ENCODE peak calls at places on chromosomes 12 and 14, in seven cellular contexts. O is GM12878, T is ovary, J is HepG2, H is stomach, V is sigmoid colon, F is K562. I is an unnamed sample. For H3K36me3, the result is how much of the 10 kb centered on the place peaks cover.

GRCh38 chr12:22641353-22642053 is 16.5 kb downstream of the ETNK1 start:
- DNase-seq in O (no peak), T (no peak), J (no peak), H (no peak), V (no peak), F (no peak), I (no peak)

GRCh38 chr12:95859344-95859816 is 628 bp downstream of the SNRPF start:
- DNase-seq in O (no peak), T (no peak), J (peak), H (no peak), V (no peak), F (peak), I (no peak)

GRCh38 chr14:104248203-104249055 is 110.0 kb downstream of the KIF26A start:
- DNase-seq in O (no peak), T (no peak), J (no peak), H (peak), V (no peak), F (no peak), I (no peak)

GRCh38 chr12:49233842-49234526 is 30.9 kb upstream of the TUBA1C start:
- DNase-seq in O (peak), T (no peak), J (no peak), H (peak), V (peak), F (peak), I (no peak)

GRCh38 chr12:13095266-13095995 is 8.0 kb downstream of the GSG1 start:
- DNase-seq in O (no peak), T (no peak), J (no peak), H (no peak), V (no peak), F (no peak), I (no peak)

GRCh38 chr14:53509845-53510244 is 356.7 kb upstream of the DDHD1 start:
- DNase-seq in O (no peak), T (peak), J (no peak), H (no peak), V (peak), F (no peak), I (no peak)

GRCh38 chr12:8987163-8987562 is 2.2 kb upstream of the KLRG1 start:
- DNase-seq in O (no peak), T (no peak), J (no peak), H (no peak), V (no peak), F (no peak), I (no peak)

GRCh38 chr12:111363578-111363977 is 5.3 kb downstream of the PHETA1 start:
- DNase-seq in O (no peak), T (no peak), J (no peak), H (no peak), V (no peak), F (no peak), I (no peak)

GRCh38 chr12:49622501-49623141 is 740 bp upstream of the PRPF40B start:
- DNase-seq in O (peak), T (no peak), J (no peak), H (peak), V (no peak), F (peak), I (no peak)

GRCh38 chr12:67582238-67582834 is 66.2 kb upstream of the DYRK2 start:
- DNase-seq in O (no peak), T (no peak), J (no peak), H (no peak), V (no peak), F (no peak), I (no peak)

GRCh38 chr12:52951640-52952039 is 2.7 kb downstream of the KRT18 start:
- DNase-seq in O (no peak), T (no peak), J (no peak), H (no peak), V (no peak), F (no peak), I (no peak)

GRCh38 chr12:26369588-26369987 is 174.2 kb downstream of the SSPN start:
- DNase-seq in O (no peak), T (no peak), J (no peak), H (no peak), V (no peak), F (peak), I (no peak)

GRCh38 chr12:78970041-78970440 is 105.5 kb downstream of the SYT1 start:
- DNase-seq in O (no peak), T (no peak), J (no peak), H (no peak), V (no peak), F (no peak), I (no peak)

GRCh38 chr12:119363037-119363436 is 28.5 kb downstream of the CCDC60 start:
- DNase-seq in O (no peak), T (no peak), J (no peak), H (no peak), V (no peak), F (no peak), I (no peak)

GRCh38 chr12:38666425-38666824 is 239.0 kb downstream of the CPNE8 start:
- DNase-seq in O (no peak), T (no peak), J (no peak), H (no peak), V (no peak), F (no peak), I (no peak)

GRCh38 chr12:19220861-19221466 is 91.4 kb downstream of the PLEKHA5 start:
- DNase-seq in O (no peak), T (no peak), J (no peak), H (no peak), V (no peak), F (no peak), I (no peak)

GRCh38 chr14:72657214-72657921 is 236.5 kb downstream of the DPF3 start:
- DNase-seq in O (no peak), T (no peak), J (no peak), H (no peak), V (no peak), F (no peak), I (no peak)

GRCh38 chr12:10554228-10554970 is 48.7 kb downstream of the EIF2S3B start:
- DNase-seq in O (no peak), T (no peak), J (no peak), H (no peak), V (no peak), F (no peak), I (no peak)

GRCh38 chr12:33588082-33588712 is 148.6 kb upstream of the SYT10 start:
- DNase-seq in O (no peak), T (no peak), J (no peak), H (no peak), V (no peak), F (peak), I (no peak)

GRCh38 chr14:103512701-103513611 is 9.7 kb downstream of the CKB start:
- DNase-seq in O (no peak), T (no peak), J (no peak), H (peak), V (peak), F (no peak), I (no peak)

GRCh38 chr14:101721951-101722661 is 39.4 kb upstream of the PPP2R5C start:
- DNase-seq in O (no peak), T (no peak), J (peak), H (peak), V (no peak), F (no peak), I (peak)

GRCh38 chr14:53260928-53261327 is 107.8 kb upstream of the DDHD1 start:
- DNase-seq in O (no peak), T (no peak), J (no peak), H (no peak), V (no peak), F (no peak), I (no peak)

GRCh38 chr12:89373772-89374572 is 21.7 kb upstream of the DUSP6 start:
- DNase-seq in O (no peak), T (no peak), J (no peak), H (no peak), V (peak), F (no peak), I (no peak)

GRCh38 chr14:24064091-24064795 is 7.1 kb upstream of the CPNE6 start:
- DNase-seq in O (no peak), T (no peak), J (no peak), H (no peak), V (no peak), F (no peak), I (no peak)

GRCh38 chr12:71780207-71780822 is 25.7 kb downstream of the RAB21 start:
- DNase-seq in O (no peak), T (no peak), J (peak), H (peak), V (no peak), F (peak), I (no peak)

GRCh38 chr12:105451211-105451610 is 120.7 kb downstream of the C12orf75 start:
- DNase-seq in O (no peak), T (no peak), J (no peak), H (no peak), V (no peak), F (no peak), I (no peak)
- H3K36me3 ChIP-seq in O (under half), T (under half), J (under half), H (under half), V (under half), F (under half), I (under half)

DNA sequence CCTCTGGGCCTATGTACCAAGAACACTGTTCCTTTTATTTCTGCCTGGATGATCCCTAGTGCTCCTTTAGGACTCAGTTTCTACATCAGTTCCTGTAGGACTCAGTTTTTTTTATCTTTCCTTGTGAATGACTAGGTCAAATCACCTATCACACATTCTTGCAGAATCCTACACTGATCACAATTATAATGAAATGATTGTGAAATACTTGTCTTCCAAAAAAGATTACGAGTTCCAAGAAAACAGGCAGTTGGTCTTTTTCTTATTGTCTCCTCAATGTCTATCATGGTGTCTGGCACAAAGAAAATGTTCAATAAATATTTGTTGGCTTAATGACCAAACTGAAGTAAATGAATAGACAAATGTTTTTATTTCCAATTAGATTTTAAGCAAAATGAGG is 95.5 kb upstream of the GARIN6 start:
- DNase-seq in O (no peak), T (no peak), J (no peak), H (no peak), V (no peak), F (no peak), I (no peak)
- TF ChIP-seq EP300 in O (no peak), T (no peak), J (no peak), H (no peak), V (no peak), F (no peak), I (no peak)

GRCh38 chr14:92680781-92681650 is 67.4 kb downstream of the LGMN start:
- DNase-seq in O (no peak), T (peak), J (peak), H (peak), V (peak), F (peak), I (no peak)
- H3K36me3 ChIP-seq in O (under half), T (under half), J (under half), H (half or more), V (under half), F (under half), I (half or more)

GRCh38 chr12:82912406-82912805 is 225.7 kb downstream of the TMTC2 start:
- DNase-seq in O (no peak), T (no peak), J (no peak), H (no peak), V (no peak), F (no peak), I (no peak)
- TF ChIP-seq EP300 in O (no peak), T (no peak), J (no peak), H (no peak), V (no peak), F (no peak), I (no peak)

GRCh38 chr14:71049435-71050147 is 142.3 kb downstream of the PCNX1 start:
- DNase-seq in O (no peak), T (no peak), J (no peak), H (no peak), V (no peak), F (no peak), I (no peak)

GRCh38 chr14:71050227-71050823 is 143.1 kb downstream of the PCNX1 start:
- DNase-seq in O (no peak), T (no peak), J (no peak), H (no peak), V (no peak), F (peak), I (no peak)

GRCh38 chr14:71048393-71048792 is 141.1 kb downstream of the PCNX1 start:
- DNase-seq in O (no peak), T (no peak), J (no peak), H (no peak), V (no peak), F (no peak), I (no peak)
- H3K36me3 ChIP-seq in O (under half), T (under half), J (under half), H (half or more), V (under half), F (under half), I (under half)

DNA sequence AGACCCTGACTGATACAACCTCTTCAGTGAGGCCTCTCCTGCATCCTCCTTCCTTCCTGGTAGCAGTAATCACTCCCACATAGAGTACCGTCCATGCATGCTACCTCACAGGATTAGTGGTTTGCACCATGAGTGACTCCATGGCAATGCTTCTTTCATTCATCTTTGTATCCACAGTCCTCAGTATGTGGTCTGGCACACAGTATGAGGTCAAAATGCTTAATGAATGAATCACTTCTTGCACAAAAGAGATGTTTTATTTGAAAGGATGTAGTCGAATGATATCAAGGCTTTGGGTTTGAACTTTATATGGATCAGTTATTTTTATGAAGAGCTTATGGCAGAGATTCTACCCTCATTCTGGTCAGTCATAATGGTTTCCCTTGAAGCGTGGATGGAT is 42.2 kb downstream of the KCNA5 start:
- DNase-seq in O (no peak), T (no peak), J (no peak), H (no peak), V (no peak), F (no peak), I (no peak)
- TF ChIP-seq EP300 in O (no peak), T (no peak), J (no peak), H (no peak), V (no peak), F (no peak), I (no peak)

DNA sequence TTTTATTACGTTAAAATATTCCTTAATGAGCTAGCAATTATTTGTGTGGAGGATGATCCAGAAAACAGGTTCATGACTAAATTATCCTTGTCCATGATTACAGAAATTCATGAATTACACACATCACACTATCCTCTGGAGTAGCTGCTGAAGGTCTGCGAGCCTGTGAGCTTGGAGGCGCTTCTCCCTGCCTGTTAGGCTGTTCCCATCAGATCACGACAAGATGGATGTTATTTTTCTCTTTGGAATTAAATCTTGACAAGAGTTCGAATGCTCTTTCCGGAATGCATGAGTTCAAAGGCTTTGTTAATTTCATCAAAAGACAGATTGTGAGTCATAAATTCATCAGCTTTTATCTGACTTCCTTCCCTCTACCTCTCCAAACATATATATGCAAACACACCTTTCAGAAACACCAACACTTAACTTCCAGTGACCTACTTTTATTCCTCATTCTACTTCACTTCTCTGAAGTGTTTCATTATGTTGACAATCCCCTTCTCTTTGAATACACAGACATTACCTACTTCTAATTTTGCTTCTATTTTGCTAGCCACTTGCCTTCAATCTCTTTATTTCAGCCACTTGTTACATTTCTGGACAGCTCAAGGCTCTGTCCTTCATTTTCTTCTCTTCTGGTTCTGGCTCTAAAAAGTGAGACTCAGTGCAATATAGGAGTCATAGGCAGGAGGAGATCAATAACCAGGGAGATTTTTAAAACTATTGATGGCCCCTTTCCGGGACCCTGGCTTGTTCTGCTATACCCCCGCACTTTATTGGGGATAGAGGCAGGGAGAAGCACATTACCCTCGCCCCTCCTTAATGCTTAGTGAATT is 274.6 kb downstream of the BTG1 start:
- DNase-seq in O (no peak), T (no peak), J (no peak), H (no peak), V (no peak), F (no peak), I (no peak)
- H3K36me3 ChIP-seq in O (under half), T (under half), J (under half), H (under half), V (under half), F (under half), I (under half)

GRCh38 chr12:94228488-94228907 is 80.1 kb downstream of the PLXNC1 start:
- DNase-seq in O (no peak), T (no peak), J (no peak), H (no peak), V (no peak), F (no peak), I (peak)

GRCh38 chr12:94235894-94236293 is 87.5 kb downstream of the PLXNC1 start:
- DNase-seq in O (no peak), T (no peak), J (no peak), H (no peak), V (no peak), F (no peak), I (no peak)

GRCh38 chr12:94229902-94230301 is 81.5 kb downstream of the PLXNC1 start:
- DNase-seq in O (no peak), T (no peak), J (no peak), H (no peak), V (no peak), F (no peak), I (no peak)

GRCh38 chr12:94230357-94230905 is 82.1 kb downstream of the PLXNC1 start:
- DNase-seq in O (peak), T (no peak), J (peak), H (no peak), V (no peak), F (no peak), I (peak)

GRCh38 chr12:94231718-94232117 is 83.3 kb downstream of the PLXNC1 start:
- DNase-seq in O (no peak), T (no peak), J (no peak), H (no peak), V (no peak), F (no peak), I (peak)
- TF ChIP-seq EP300 in O (no peak), T (no peak), J (no peak), H (no peak), V (no peak), F (no peak), I (no peak)

DNA sequence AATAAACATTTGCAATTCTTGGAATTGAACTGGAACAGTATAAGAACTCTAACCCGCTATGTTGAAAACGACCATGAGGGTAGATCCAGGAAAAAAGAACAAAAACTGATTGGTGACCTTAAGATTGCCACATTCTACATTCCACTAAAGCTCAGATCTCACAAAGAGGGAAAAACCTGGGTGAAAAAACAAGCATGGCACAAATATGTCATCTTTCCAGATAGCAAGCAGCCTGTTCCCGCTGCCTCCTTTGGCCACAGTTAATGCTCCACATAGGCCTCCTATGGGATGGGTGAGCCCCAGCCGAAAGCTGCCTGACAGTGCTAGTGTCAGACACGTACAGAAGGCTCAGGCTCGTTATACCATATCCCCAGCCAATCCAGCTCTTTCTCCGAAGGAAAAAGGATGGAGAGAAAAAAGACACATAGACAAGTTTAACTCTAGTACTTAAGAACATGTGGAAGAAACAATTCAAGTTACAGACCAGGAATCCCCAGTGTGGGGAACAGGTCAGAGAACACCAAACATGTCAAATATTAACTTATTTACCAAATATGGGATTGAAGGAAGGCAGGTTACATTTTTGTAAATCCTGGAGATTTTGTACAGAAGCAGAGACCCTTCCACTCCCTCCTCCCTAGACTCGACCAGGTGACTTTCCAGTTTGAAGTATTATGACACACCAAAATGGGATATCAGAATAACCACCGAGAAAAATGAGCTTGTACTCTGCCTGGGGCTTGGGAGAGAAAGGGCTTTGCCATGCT is 14.7 kb downstream of the LETMD1 start:
- DNase-seq in O (no peak), T (no peak), J (no peak), H (no peak), V (no peak), F (no peak), I (no peak)
- H3K36me3 ChIP-seq in O (under half), T (under half), J (under half), H (half or more), V (half or more), F (half or more), I (half or more)

I was measured in esophagus muscularis mucosa.